ENCODE peak calls at places on chromosomes 4 and X, in seven cellular contexts. Y is body of pancreas, G is gastrocnemius medialis, X is epithelial cell of esophagus, Z is GM23338, R is DND-41, A is ascending aorta. Q is an unnamed sample.

GRCh38 chr4:75042601-75043208 is 109.8 kb downstream of the PARM1 start:
- DNase-seq in Y (no peak), A (no peak), X (no peak), G (no peak), Z (no peak), R (no peak), Q (no peak)

GRCh38 chr4:1198070-1198844 is 25.9 kb upstream of the SPON2 start:
- DNase-seq in A (peak; percentile 60), Z (no peak), G (peak; percentile 61), X (no peak), Y (no peak), R (no peak), Q (peak; percentile 14)

GRCh38 chr4:87058272-87059073 is 123.7 kb downstream of the AFF1 start:
- DNase-seq in R (no peak), Y (no peak), X (peak; percentile 69), Z (peak; percentile 47), A (no peak), G (no peak), Q (peak; percentile 39)

GRCh38 chrX:10483191-10483808 is 137.1 kb downstream of the MID1 start:
- DNase-seq in X (peak; percentile 39), G (no peak), R (no peak), Z (no peak), Y (no peak), A (no peak), Q (no peak)

GRCh38 chr4:143185253-143186107 is 763 bp downstream of the USP38 start:
- DNase-seq in G (peak; percentile 23), X (peak; percentile 29), A (no peak), Z (peak; percentile 65), Y (peak; percentile 17), R (no peak), Q (peak; percentile 44)

GRCh38 chr4:92198711-92199110 is 105.1 kb upstream of the GRID2 start:
- DNase-seq in R (no peak), Y (no peak), Z (no peak), G (no peak), A (no peak), X (peak; percentile 34), Q (no peak)

GRCh38 chr4:56128231-56128630 is 179.5 kb downstream of the CEP135 start:
- DNase-seq in G (no peak), Z (no peak), Y (no peak), A (no peak), R (no peak), X (peak; percentile 49), Q (no peak)

GRCh38 chrX:112147206-112147605 is 64.6 kb upstream of the TRPC5 start:
- DNase-seq in Y (no peak), A (no peak), G (no peak), R (no peak), X (peak; percentile 1), Z (peak; percentile 53), Q (peak; percentile 54)

GRCh38 chr4:76251448-76252270 is at the start of gene FAM47E:
- DNase-seq in Z (peak; percentile 96), A (peak; percentile 83), G (peak; percentile 85), R (no peak), X (peak; percentile 41), Y (peak; percentile 93), Q (peak; percentile 90)

GRCh38 chr4:113444386-113444785 is 317.2 kb downstream of the CAMK2D start:
- DNase-seq in R (no peak), Y (no peak), X (peak; percentile 46), A (peak; percentile 70), Z (no peak), G (no peak), Q (no peak)

GRCh38 chr4:26088433-26088928 is 174.5 kb downstream of the SMIM20 start:
- DNase-seq in Y (no peak), G (peak; percentile 49), A (no peak), X (peak; percentile 82), R (no peak), Z (no peak), Q (no peak)

GRCh38 chr4:108072300-108072699 is 82.6 kb downstream of the HADH start:
- DNase-seq in A (no peak), R (no peak), G (no peak), Y (no peak), Z (no peak), X (peak; percentile 10), Q (peak; percentile 35)

GRCh38 chr4:38004062-38004461 is 43.9 kb downstream of the PTTG2 start:
- DNase-seq in A (no peak), G (no peak), Z (peak; percentile 24), R (no peak), Y (no peak), X (no peak), Q (no peak)

GRCh38 chrX:121356850-121357171 is 309.4 kb downstream of the GLUD2 start:
- DNase-seq in X (no peak), Z (no peak), A (no peak), Y (no peak), G (no peak), R (no peak), Q (no peak)

GRCh38 chrX:70096052-70096451 is 33.8 kb downstream of the OTUD6A start:
- DNase-seq in R (no peak), X (peak; percentile 44), Y (no peak), Z (peak; percentile 13), G (no peak), A (no peak), Q (peak; percentile 14)

GRCh38 chr4:155353923-155354540 is 22.7 kb downstream of the MAP9 start:
- DNase-seq in Z (peak; percentile 79), X (peak; percentile 63), R (peak; percentile 40), G (peak; percentile 15), Y (peak; percentile 65), A (peak; percentile 79), Q (peak; percentile 81)

GRCh38 chrX:14529288-14529989 is at the start of gene GLRA2:
- DNase-seq in R (peak; percentile 45), Z (peak; percentile 76), Y (no peak), G (no peak), X (peak; percentile 38), A (no peak), Q (peak; percentile 58)

GRCh38 chr4:86831262-86832090 is 17.7 kb downstream of the SLC10A6 start:
- DNase-seq in A (no peak), G (peak; percentile 21), R (no peak), Y (no peak), X (peak; percentile 99), Z (no peak), Q (peak; percentile 39)

GRCh38 chr4:15654556-15655222 is 468 bp downstream of the FBXL5 start:
- DNase-seq in A (peak; percentile 72), R (peak; percentile 67), Y (peak; percentile 49), G (peak; percentile 39), X (peak; percentile 38), Z (peak; percentile 64), Q (peak; percentile 74)

GRCh38 chr4:100962698-100963097 is 384.6 kb downstream of the PPP3CA start:
- DNase-seq in A (no peak), Z (no peak), X (no peak), R (no peak), Y (no peak), G (no peak), Q (no peak)

GRCh38 chrX:40663880-40664630 is 16.7 kb upstream of the CXorf38 start:
- DNase-seq in Z (peak; percentile 51), R (no peak), Y (no peak), A (no peak), X (peak; percentile 1), G (peak; percentile 24), Q (peak; percentile 39)

GRCh38 chr4:174873931-174874330 is 44.2 kb upstream of the ADAM29 start:
- DNase-seq in Z (peak; percentile 71), A (no peak), R (peak; percentile 32), G (no peak), X (peak; percentile 18), Y (no peak), Q (no peak)

GRCh38 chr4:28621541-28621940 is 1760.9 kb downstream of the STIM2 start:
- DNase-seq in X (peak; percentile 19), G (no peak), R (no peak), Z (no peak), Y (no peak), A (no peak), Q (no peak)

GRCh38 chr4:71126719-71127118 is 133.3 kb downstream of the DCK start:
- DNase-seq in Y (no peak), G (no peak), X (peak; percentile 85), R (no peak), A (no peak), Z (no peak), Q (peak; percentile 68)

GRCh38 chrX:9091253-9091652 is 57.3 kb upstream of the FAM9B start:
- DNase-seq in X (no peak), R (no peak), G (no peak), Z (no peak), Y (no peak), A (no peak), Q (no peak)

DNA sequence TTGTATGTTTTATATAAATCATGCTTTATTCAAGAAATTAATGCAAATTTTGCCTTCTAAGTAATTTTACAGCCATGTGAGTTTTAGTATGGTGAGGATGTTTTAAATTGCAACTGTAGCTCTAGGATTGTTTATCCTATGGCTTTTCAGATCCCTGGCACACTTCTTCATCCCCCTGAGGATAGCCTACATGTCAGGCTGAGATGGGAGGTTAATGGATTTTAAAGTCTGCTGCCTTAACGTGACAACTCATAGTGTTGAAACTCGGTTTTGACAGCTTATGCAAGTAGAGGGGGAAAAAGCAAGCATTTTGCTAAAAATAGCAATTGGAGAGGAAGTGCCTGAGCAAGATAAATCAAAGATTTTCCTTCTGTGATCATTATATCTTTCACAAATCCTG is 55.7 kb upstream of the FAM9B start:
- DNase-seq in Z (no peak), Y (no peak), X (no peak), A (no peak), R (no peak), G (no peak), Q (no peak)
- TF ChIP-seq CTCF in Z (no peak), Y (no peak), X (no peak), A (no peak), R (no peak), G (no peak), Q (no peak)

GRCh38 chrX:11629593-11630211 is 36.0 kb downstream of the ARHGAP6 start:
- DNase-seq in R (no peak), Y (no peak), X (peak; percentile 32), Z (peak; percentile 27), G (peak; percentile 62), A (peak; percentile 75), Q (no peak)
- TF ChIP-seq CTCF in R (no peak), Y (no peak), X (no peak), Z (no peak), G (peak; percentile 5), A (no peak), Q (no peak)

GRCh38 chr4:48896845-48897244 is 9.7 kb downstream of the OCIAD2 start:
- DNase-seq in Z (no peak), R (no peak), A (no peak), G (no peak), Y (no peak), X (no peak), Q (no peak)
- TF ChIP-seq CTCF in Z (peak; percentile 59), R (no peak), A (no peak), G (no peak), Y (no peak), X (no peak), Q (no peak)

GRCh38 chr4:183393446-183393845 is 51.0 kb upstream of the CDKN2AIP start:
- DNase-seq in G (no peak), A (no peak), R (no peak), X (no peak), Y (no peak), Z (no peak), Q (no peak)

GRCh38 chr4:183394166-183394951 is 50.1 kb upstream of the CDKN2AIP start:
- DNase-seq in Y (no peak), X (no peak), A (no peak), R (no peak), Z (no peak), G (no peak), Q (no peak)

GRCh38 chr4:183390374-183390773 is 54.1 kb upstream of the CDKN2AIP start:
- DNase-seq in Y (no peak), X (peak; percentile 60), R (no peak), G (no peak), A (peak; percentile 27), Z (no peak), Q (no peak)

GRCh38 chr4:183391204-183391603 is 53.2 kb upstream of the CDKN2AIP start:
- DNase-seq in Z (no peak), G (no peak), X (no peak), Y (no peak), R (no peak), A (no peak), Q (no peak)

GRCh38 chr4:183392377-183392776 is 52.1 kb upstream of the CDKN2AIP start:
- DNase-seq in R (peak; percentile 47), X (no peak), A (no peak), Z (no peak), Y (no peak), G (no peak), Q (no peak)
- TF ChIP-seq CTCF in R (no peak), X (no peak), A (no peak), Z (no peak), Y (no peak), G (no peak), Q (no peak)

Q was measured in hepatocyte.